ENCODE peak calls at places on chromosomes 11 and 22, in nine cellular contexts. V is fibroblast of pulmonary artery; O is activated CD8-positive, alpha-beta T cell treated with anti-CD3 and anti-CD28 coated beads for 36 hours; B is glutamatergic neuron; N is OCI-LY7; I is GM12864; R is upper lobe of left lung; G is endothelial cell; U is prostate gland. S is an unnamed sample.

GRCh38 chr11:117232911-117233409 is 489 bp downstream of the RNF214 start:
- DNase-seq in V (no peak), O (peak; percentile 24), B (peak; percentile 51), N (peak; percentile 29), I (no peak), R (no peak), G (peak; percentile 40), U (no peak), S (peak; percentile 70)

GRCh38 chr22:24465566-24465965 is 29.6 kb upstream of the UPB1 start:
- DNase-seq in V (peak; percentile 81), O (peak; percentile 22), B (no peak), N (no peak), I (no peak), R (no peak), G (no peak), U (no peak), S (no peak)

GRCh38 chr22:30314918-30315317 is 11.8 kb downstream of the TBC1D10A start:
- DNase-seq in V (no peak), O (peak; percentile 69), B (no peak), N (no peak), I (peak; percentile 61), R (no peak), G (no peak), U (no peak), S (peak; percentile 50)

GRCh38 chr11:100442017-100442416 is 245.1 kb upstream of the ARHGAP42 start:
- DNase-seq in V (no peak), O (no peak), B (no peak), N (no peak), I (no peak), R (no peak), G (no peak), U (no peak), S (no peak)

GRCh38 chr11:6608011-6608410 is 4.0 kb downstream of the TAF10 start:
- DNase-seq in V (no peak), O (no peak), B (no peak), N (no peak), I (no peak), R (no peak), G (no peak), U (no peak), S (no peak)

GRCh38 chr11:128095459-128096096 is 491.8 kb downstream of the ETS1 start:
- DNase-seq in V (peak; percentile 94), O (no peak), B (no peak), N (peak; percentile 3), I (no peak), R (no peak), G (no peak), U (no peak), S (no peak)

GRCh38 chr11:43825217-43825816 is 55.3 kb upstream of the ALKBH3 start:
- DNase-seq in V (peak; percentile 54), O (peak; percentile 22), B (no peak), N (peak; percentile 4), I (no peak), R (no peak), G (peak; percentile 36), U (peak; percentile 15), S (no peak)

GRCh38 chr11:130451261-130452019 is 3.0 kb downstream of the ADAMTS15 start:
- DNase-seq in V (peak; percentile 82), O (no peak), B (no peak), N (no peak), I (no peak), R (no peak), G (no peak), U (no peak), S (no peak)

GRCh38 chr11:18010271-18010670 is 2.6 kb downstream of the SERGEF start:
- DNase-seq in V (no peak), O (peak; percentile 8), B (no peak), N (peak; percentile 19), I (no peak), R (no peak), G (no peak), U (no peak), S (no peak)

GRCh38 chr11:73195191-73196007 is 22.7 kb upstream of the P2RY2 start:
- DNase-seq in V (no peak), O (no peak), B (peak; percentile 7), N (no peak), I (no peak), R (no peak), G (no peak), U (peak; percentile 54), S (no peak)

GRCh38 chr11:43508511-43508918 is 149.8 kb downstream of the TTC17 start:
- DNase-seq in V (peak; percentile 61), O (no peak), B (no peak), N (no peak), I (no peak), R (no peak), G (no peak), U (no peak), S (no peak)

GRCh38 chr11:34234086-34234740 is 123.6 kb downstream of the ABTB2 start:
- DNase-seq in V (peak; percentile 75), O (peak; percentile 92), B (no peak), N (peak; percentile 68), I (peak; percentile 85), R (peak; percentile 80), G (no peak), U (peak; percentile 16), S (peak; percentile 63)

GRCh38 chr11:38646382-38646781 is 2048.3 kb upstream of the RAG2 start:
- DNase-seq in V (no peak), O (no peak), B (no peak), N (no peak), I (no peak), R (no peak), G (no peak), U (no peak), S (no peak)

GRCh38 chr11:1297576-1298473 is 11.6 kb downstream of the TOLLIP start:
- DNase-seq in V (no peak), O (no peak), B (peak; percentile 9), N (no peak), I (no peak), R (no peak), G (no peak), U (no peak), S (no peak)

DNA sequence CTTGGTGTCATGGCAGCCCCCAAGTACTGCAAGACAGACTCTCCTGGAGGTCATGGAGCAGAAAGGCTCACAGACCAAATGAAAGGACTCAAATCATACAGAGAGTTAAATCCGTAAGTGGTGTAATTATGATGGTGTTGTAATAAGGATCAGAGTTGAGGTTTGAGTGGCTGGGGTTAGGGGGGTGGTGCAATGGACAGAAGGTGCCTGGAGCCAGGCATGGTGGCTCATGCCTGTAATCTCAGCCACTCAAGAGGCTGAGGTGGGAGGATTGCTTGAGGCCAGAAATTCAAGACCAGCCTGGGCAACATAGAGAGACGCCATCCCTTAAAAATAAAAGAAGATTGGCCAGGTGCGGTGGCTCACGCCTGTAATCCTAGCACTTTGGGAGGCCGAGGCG is 18.7 kb downstream of the ART5 start:
- DNase-seq in V (no peak), O (no peak), B (no peak), N (no peak), I (no peak), R (peak; percentile 53), G (no peak), U (no peak), S (no peak)
- TF ChIP-seq CTCF in V (no peak), O (no peak), B (no peak), N (no peak), I (no peak), R (no peak), G (no peak), U (no peak), S (no peak)

GRCh38 chr11:44949160-44950035 is 1.3 kb downstream of the TP53I11 start:
- DNase-seq in V (peak; percentile 67), O (peak; percentile 44), B (peak; percentile 80), N (no peak), I (no peak), R (peak; percentile 48), G (peak; percentile 71), U (peak; percentile 18), S (no peak)
- TF ChIP-seq CTCF in V (peak; percentile 61), O (peak; percentile 58), B (peak; percentile 77), N (peak; percentile 65), I (peak; percentile 22), R (peak; percentile 55), G (peak; percentile 75), U (peak; percentile 40), S (no peak)

GRCh38 chr11:122100222-122101080 is 15.6 kb downstream of the BLID start:
- DNase-seq in V (peak; percentile 80), O (peak; percentile 8), B (peak; percentile 22), N (no peak), I (no peak), R (peak; percentile 33), G (peak; percentile 47), U (peak; percentile 36), S (no peak)
- TF ChIP-seq CTCF in V (no peak), O (no peak), B (no peak), N (no peak), I (no peak), R (no peak), G (no peak), U (no peak), S (no peak)

DNA sequence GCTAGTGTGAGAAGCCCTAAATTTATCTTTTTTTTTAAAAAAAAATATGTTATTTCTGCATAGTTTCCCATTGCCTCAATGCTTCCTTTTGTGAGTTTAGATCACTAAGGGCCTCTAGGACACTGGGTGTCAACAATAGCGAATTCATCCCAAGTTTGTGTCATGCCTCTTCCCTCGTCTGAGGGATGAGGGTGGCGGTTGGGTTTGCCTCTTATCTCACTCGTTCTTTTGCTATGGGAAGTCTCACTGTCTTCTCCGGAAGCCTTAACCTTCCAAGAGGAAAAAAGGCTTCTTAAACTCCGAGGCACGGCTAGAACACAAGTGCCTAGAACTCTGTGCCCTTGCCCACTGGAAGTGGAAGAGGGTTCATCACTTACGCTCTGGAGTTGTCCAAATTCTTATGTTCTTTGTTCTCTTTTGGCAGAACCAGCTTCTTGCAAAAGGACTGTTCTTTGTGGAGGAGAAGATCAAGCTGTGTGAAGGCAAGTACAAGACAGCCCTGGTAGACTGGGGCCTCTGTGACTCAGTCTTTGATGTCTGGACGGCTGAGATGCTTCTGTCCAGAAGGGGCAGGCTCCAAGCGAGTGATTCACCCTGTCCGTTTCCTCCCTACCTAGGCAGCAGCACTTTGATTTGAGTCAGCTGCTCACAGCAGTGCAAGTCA is 78.5 kb downstream of the TRAF6 start:
- DNase-seq in V (peak; percentile 99), O (peak; percentile 72), B (no peak), N (no peak), I (no peak), R (peak; percentile 48), G (no peak), U (no peak), S (no peak)
- TF ChIP-seq CTCF in V (peak; percentile 26), O (no peak), B (no peak), N (no peak), I (no peak), R (no peak), G (no peak), U (no peak), S (no peak)

DNA sequence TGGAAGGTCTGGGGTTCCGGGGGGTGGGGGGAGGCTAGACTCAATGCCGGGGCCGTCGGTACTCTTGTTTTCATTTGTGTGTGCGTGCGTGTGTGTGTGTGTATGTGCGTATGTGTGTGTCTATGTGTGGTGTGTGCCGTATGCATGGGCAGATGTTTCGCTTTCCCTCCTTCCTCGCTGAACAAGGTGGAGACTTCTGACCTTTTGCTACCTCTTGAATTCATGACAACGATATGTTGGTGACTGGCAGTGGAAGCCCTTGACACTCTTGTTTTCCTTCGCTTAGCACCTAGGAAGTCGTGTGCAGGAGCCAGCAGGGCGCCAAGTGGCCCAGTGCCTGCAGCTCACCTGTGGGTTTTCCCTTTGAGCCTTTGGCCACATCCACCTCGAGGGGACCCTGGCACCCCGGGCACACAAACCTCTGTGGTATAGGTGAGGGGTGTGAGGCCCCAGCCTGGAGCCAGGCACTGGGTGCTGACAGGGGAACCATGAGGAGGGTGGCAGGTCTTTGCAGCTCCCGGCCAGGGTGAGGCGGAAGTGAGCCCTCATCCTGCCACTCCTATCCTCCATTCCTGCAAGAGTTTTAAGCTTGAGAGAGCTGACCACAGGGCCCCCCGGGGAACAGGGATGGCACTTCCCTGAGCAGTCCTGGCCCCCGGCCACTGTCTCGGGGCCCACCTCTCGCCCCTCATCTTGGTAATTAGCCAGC is 19.3 kb upstream of the TMEM191C start:
- DNase-seq in V (no peak), O (peak; percentile 22), B (peak; percentile 23), N (no peak), I (no peak), R (peak; percentile 14), G (peak; percentile 10), U (peak; percentile 2), S (no peak)
- TF ChIP-seq CTCF in V (peak; percentile 6), O (peak; percentile 17), B (no peak), N (peak; percentile 69), I (peak; percentile 35), R (no peak), G (no peak), U (no peak), S (no peak)